ENCODE peak calls at places on chromosomes 3 and 15, in ten cellular contexts. One of them, this sample, is unnamed. For H3K27me3, the result is how much of the 10 kb centered on the place peaks cover.

GRCh38 chr3:81443457-81443782 is 318.0 kb downstream of the GBE1 start:
- DNase-seq in HL-60: no peak
- DNase-seq in HepG2: no peak
- DNase-seq in stomach: no peak
- DNase-seq in Panc1: no peak
- DNase-seq in GM23338: no peak
- DNase-seq in HCT116: no peak
- DNase-seq in endothelial cell of umbilical vein: no peak
- DNase-seq in transverse colon: no peak
- DNase-seq in SK-N-SH: no peak
- DNase-seq in this sample: no peak

GRCh38 chr3:48157950-48158376 is 30.3 kb downstream of the CDC25A start:
- DNase-seq in HL-60: no peak
- DNase-seq in SK-N-SH: peak
- DNase-seq in HepG2: peak
- DNase-seq in stomach: peak
- DNase-seq in endothelial cell of umbilical vein: peak
- DNase-seq in HCT116: peak
- DNase-seq in transverse colon: peak
- DNase-seq in GM23338: peak
- DNase-seq in Panc1: no peak
- DNase-seq in this sample: no peak

GRCh38 chr3:35829499-35829898 is 190.2 kb downstream of the ARPP21 start:
- DNase-seq in endothelial cell of umbilical vein: no peak
- DNase-seq in stomach: no peak
- DNase-seq in transverse colon: no peak
- DNase-seq in HCT116: no peak
- DNase-seq in HL-60: no peak
- DNase-seq in HepG2: peak
- DNase-seq in Panc1: no peak
- DNase-seq in SK-N-SH: peak
- DNase-seq in GM23338: no peak
- DNase-seq in this sample: no peak

GRCh38 chr15:62979252-62979651 is 63.3 kb upstream of the TPM1 start:
- DNase-seq in stomach: no peak
- DNase-seq in HepG2: no peak
- DNase-seq in GM23338: no peak
- DNase-seq in HL-60: no peak
- DNase-seq in SK-N-SH: no peak
- DNase-seq in transverse colon: no peak
- DNase-seq in Panc1: no peak
- DNase-seq in endothelial cell of umbilical vein: no peak
- DNase-seq in HCT116: no peak
- DNase-seq in this sample: no peak

GRCh38 chr3:196055683-196056270 is 26.1 kb downstream of the TFRC start:
- DNase-seq in SK-N-SH: no peak
- DNase-seq in stomach: no peak
- DNase-seq in Panc1: no peak
- DNase-seq in HCT116: no peak
- DNase-seq in HepG2: peak
- DNase-seq in endothelial cell of umbilical vein: no peak
- DNase-seq in GM23338: no peak
- DNase-seq in transverse colon: no peak
- DNase-seq in HL-60: peak
- DNase-seq in this sample: no peak

GRCh38 chr3:99410789-99411311 is 227.5 kb upstream of the COL8A1 start:
- DNase-seq in GM23338: no peak
- DNase-seq in Panc1: no peak
- DNase-seq in stomach: no peak
- DNase-seq in HL-60: no peak
- DNase-seq in SK-N-SH: no peak
- DNase-seq in transverse colon: no peak
- DNase-seq in HCT116: no peak
- DNase-seq in HepG2: no peak
- DNase-seq in endothelial cell of umbilical vein: peak
- DNase-seq in this sample: no peak

GRCh38 chr15:58839485-58839884 is 68.4 kb downstream of the MINDY2 start:
- DNase-seq in SK-N-SH: no peak
- DNase-seq in endothelial cell of umbilical vein: no peak
- DNase-seq in HepG2: peak
- DNase-seq in HCT116: no peak
- DNase-seq in GM23338: peak
- DNase-seq in Panc1: no peak
- DNase-seq in transverse colon: no peak
- DNase-seq in stomach: no peak
- DNase-seq in HL-60: no peak
- DNase-seq in this sample: no peak

GRCh38 chr3:185401319-185401955 is 38.5 kb downstream of the MAP3K13 start:
- DNase-seq in endothelial cell of umbilical vein: peak
- DNase-seq in SK-N-SH: peak
- DNase-seq in HL-60: no peak
- DNase-seq in GM23338: no peak
- DNase-seq in HCT116: no peak
- DNase-seq in stomach: no peak
- DNase-seq in HepG2: no peak
- DNase-seq in Panc1: no peak
- DNase-seq in transverse colon: no peak
- DNase-seq in this sample: no peak

GRCh38 chr3:49311283-49311682 is 28.6 kb downstream of the USP4 start:
- DNase-seq in stomach: no peak
- DNase-seq in HCT116: no peak
- DNase-seq in Panc1: no peak
- DNase-seq in HepG2: no peak
- DNase-seq in endothelial cell of umbilical vein: no peak
- DNase-seq in SK-N-SH: no peak
- DNase-seq in transverse colon: no peak
- DNase-seq in HL-60: no peak
- DNase-seq in GM23338: peak
- DNase-seq in this sample: no peak

GRCh38 chr15:89669309-89669865 is 9.8 kb downstream of the PLIN1 start:
- DNase-seq in stomach: no peak
- DNase-seq in HCT116: no peak
- DNase-seq in endothelial cell of umbilical vein: no peak
- DNase-seq in GM23338: no peak
- DNase-seq in HepG2: no peak
- DNase-seq in transverse colon: no peak
- DNase-seq in SK-N-SH: no peak
- DNase-seq in Panc1: no peak
- DNase-seq in HL-60: no peak
- DNase-seq in this sample: no peak

GRCh38 chr15:99239545-99240198 is 9.7 kb downstream of the TTC23 start:
- DNase-seq in Panc1: no peak
- DNase-seq in transverse colon: no peak
- DNase-seq in HepG2: no peak
- DNase-seq in stomach: no peak
- DNase-seq in HL-60: no peak
- DNase-seq in GM23338: no peak
- DNase-seq in HCT116: no peak
- DNase-seq in endothelial cell of umbilical vein: peak
- DNase-seq in SK-N-SH: no peak
- DNase-seq in this sample: no peak

GRCh38 chr3:127706785-127707351 is 34.1 kb downstream of the ABTB1 start:
- DNase-seq in stomach: no peak
- DNase-seq in transverse colon: peak
- DNase-seq in GM23338: no peak
- DNase-seq in HCT116: no peak
- DNase-seq in endothelial cell of umbilical vein: no peak
- DNase-seq in HL-60: no peak
- DNase-seq in HepG2: no peak
- DNase-seq in Panc1: no peak
- DNase-seq in SK-N-SH: no peak
- DNase-seq in this sample: no peak

GRCh38 chr3:120472121-120472844 is 21.5 kb upstream of the FSTL1 start:
- DNase-seq in SK-N-SH: no peak
- DNase-seq in HCT116: no peak
- DNase-seq in transverse colon: no peak
- DNase-seq in HL-60: no peak
- DNase-seq in GM23338: no peak
- DNase-seq in HepG2: no peak
- DNase-seq in stomach: no peak
- DNase-seq in endothelial cell of umbilical vein: no peak
- DNase-seq in Panc1: no peak
- DNase-seq in this sample: no peak

GRCh38 chr3:152301745-152302181 is 33.0 kb downstream of the MBNL1 start:
- DNase-seq in GM23338: no peak
- DNase-seq in Panc1: no peak
- DNase-seq in HepG2: no peak
- DNase-seq in endothelial cell of umbilical vein: no peak
- DNase-seq in transverse colon: no peak
- DNase-seq in HCT116: no peak
- DNase-seq in HL-60: peak
- DNase-seq in stomach: no peak
- DNase-seq in SK-N-SH: no peak
- DNase-seq in this sample: no peak
- TF ChIP-seq POLR2AphosphoS5 in GM23338: no peak
- TF ChIP-seq POLR2AphosphoS5 in Panc1: no peak
- TF ChIP-seq POLR2AphosphoS5 in HepG2: no peak
- TF ChIP-seq POLR2AphosphoS5 in endothelial cell of umbilical vein: no peak
- TF ChIP-seq POLR2AphosphoS5 in transverse colon: no peak
- TF ChIP-seq POLR2AphosphoS5 in HCT116: no peak
- TF ChIP-seq POLR2AphosphoS5 in HL-60: peak
- TF ChIP-seq POLR2AphosphoS5 in stomach: peak
- TF ChIP-seq POLR2AphosphoS5 in SK-N-SH: no peak
- TF ChIP-seq POLR2AphosphoS5 in this sample: no peak

DNA sequence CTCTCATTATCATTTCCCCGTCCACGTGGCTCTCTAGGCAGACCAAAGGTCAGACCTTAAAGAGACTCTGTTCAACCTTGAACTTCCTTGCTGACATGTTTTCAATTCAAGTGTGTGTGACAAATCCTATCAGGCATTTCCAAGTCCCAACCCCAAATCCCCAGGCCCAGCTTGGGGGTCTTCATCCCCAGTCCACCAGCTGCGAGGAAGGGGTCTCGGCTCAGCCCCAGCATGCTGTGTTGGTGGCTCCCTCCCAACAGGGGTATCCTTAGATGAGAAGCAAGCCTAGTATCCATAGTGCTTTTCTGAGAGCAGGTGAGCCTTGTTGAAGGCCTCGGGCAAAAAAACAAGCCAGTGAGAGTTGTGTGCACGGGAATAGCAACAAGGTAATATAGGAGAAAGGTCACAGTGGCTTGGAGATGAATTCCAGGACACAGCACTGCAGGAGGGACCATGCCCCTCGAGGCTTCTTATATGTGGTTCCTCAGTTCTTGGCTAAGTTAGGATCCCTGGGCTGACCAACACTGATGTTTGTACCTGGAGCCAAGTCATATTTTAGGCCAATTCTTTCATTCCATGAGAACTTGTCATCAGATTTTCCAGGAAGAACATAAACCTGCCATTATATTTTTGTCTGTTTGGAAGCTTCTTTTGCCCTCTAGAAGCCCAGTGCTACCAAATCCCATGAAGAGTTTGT is 130.1 kb downstream of the ASB7 start:
- DNase-seq in transverse colon: no peak
- DNase-seq in Panc1: no peak
- DNase-seq in endothelial cell of umbilical vein: no peak
- DNase-seq in stomach: no peak
- DNase-seq in SK-N-SH: no peak
- DNase-seq in HCT116: no peak
- DNase-seq in HL-60: no peak
- DNase-seq in GM23338: no peak
- DNase-seq in HepG2: no peak
- DNase-seq in this sample: peak
- H3K27ac ChIP-seq in transverse colon: no peak
- H3K27ac ChIP-seq in Panc1: peak
- H3K27ac ChIP-seq in endothelial cell of umbilical vein: no peak
- H3K27ac ChIP-seq in stomach: no peak
- H3K27ac ChIP-seq in SK-N-SH: peak
- H3K27ac ChIP-seq in HCT116: peak
- H3K27ac ChIP-seq in HL-60: no peak
- H3K27ac ChIP-seq in GM23338: no peak
- H3K27ac ChIP-seq in HepG2: no peak
- H3K27ac ChIP-seq in this sample: peak

DNA sequence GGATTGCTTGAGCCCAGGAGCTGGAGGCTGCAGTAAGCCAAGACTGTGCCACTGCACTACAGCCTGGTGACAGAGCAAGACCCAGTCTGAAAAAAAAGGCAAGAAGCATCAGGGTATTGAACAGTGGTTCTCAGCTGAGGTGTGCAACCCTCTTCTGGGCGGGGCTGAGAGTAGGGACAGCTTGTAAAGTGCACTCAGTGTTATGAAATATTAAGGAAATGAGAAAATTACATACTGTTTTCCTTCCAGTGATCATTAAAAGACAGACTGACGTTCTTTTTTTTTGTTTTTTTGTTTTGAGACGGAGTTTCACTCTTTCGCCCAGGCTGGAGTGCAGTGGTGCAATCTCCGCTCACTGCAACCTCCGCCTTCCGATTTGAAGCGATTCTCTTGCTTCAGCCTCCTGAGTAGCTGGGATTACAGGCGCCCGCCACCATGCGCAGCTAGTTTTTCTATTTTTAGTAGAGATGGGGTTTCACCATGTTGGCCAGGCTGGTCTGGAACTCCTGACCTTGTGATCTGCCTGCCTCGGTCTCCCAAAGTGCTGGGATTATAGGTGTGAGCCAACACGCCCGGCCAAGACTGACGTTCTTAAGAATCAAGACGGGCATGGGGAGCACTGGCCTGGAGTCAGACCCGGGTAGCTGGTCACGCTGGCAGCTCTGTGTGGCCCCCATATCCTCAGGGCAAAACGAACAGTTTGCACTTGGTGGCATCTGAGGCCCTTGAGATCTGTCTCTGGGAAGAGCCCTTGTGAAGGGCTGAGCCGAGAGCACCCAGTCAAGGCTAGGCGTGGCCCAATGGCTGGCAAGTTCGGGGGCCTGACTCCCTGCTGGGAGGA is 11.4 kb downstream of the MAN2A2 start:
- DNase-seq in SK-N-SH: no peak
- DNase-seq in endothelial cell of umbilical vein: no peak
- DNase-seq in transverse colon: no peak
- DNase-seq in Panc1: no peak
- DNase-seq in HL-60: peak
- DNase-seq in stomach: no peak
- DNase-seq in HepG2: no peak
- DNase-seq in GM23338: no peak
- DNase-seq in HCT116: no peak
- DNase-seq in this sample: no peak
- H3K27me3 ChIP-seq in SK-N-SH: under half
- H3K27me3 ChIP-seq in endothelial cell of umbilical vein: under half
- H3K27me3 ChIP-seq in transverse colon: under half
- H3K27me3 ChIP-seq in Panc1: under half
- H3K27me3 ChIP-seq in HL-60: under half
- H3K27me3 ChIP-seq in stomach: under half
- H3K27me3 ChIP-seq in HepG2: under half
- H3K27me3 ChIP-seq in GM23338: under half
- H3K27me3 ChIP-seq in HCT116: under half
- H3K27me3 ChIP-seq in this sample: under half

DNA sequence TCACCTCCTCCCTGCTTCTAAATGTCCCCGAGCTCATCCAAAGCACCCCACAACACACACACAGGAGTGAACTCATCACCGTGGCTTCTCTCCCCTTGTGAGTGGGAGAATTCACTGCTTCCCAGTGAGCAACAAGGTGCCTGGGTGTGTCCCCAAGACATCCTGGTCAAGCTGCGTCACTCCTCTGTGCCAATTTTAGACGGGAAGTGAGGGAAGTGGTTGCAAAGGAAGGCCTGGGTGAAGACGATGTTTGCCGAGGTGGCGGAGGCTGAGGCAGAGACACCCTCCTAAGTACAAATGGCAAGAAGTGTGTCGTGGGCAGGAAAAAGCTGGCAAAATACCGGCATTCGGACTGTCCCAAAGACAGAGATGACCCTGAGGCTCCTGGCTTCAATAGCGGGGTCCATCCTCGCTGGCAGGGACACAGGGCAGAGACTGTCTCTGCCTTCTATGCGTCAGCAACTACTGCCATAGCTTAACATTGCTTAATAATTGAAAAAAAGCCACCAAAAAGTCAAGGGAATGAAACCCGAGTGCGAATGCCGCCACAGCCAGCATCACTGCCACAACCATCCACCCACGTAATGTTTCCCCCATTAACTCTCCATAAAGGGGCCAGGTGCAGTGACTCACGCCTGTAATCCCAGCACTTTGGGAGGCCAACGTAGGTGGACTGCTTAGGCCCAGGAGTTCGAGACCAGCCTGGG is 72.8 kb downstream of the VGLL4 start:
- DNase-seq in Panc1: no peak
- DNase-seq in GM23338: no peak
- DNase-seq in endothelial cell of umbilical vein: peak
- DNase-seq in stomach: no peak
- DNase-seq in transverse colon: no peak
- DNase-seq in HL-60: no peak
- DNase-seq in HCT116: no peak
- DNase-seq in HepG2: no peak
- DNase-seq in SK-N-SH: no peak
- DNase-seq in this sample: no peak
- TF ChIP-seq POLR2AphosphoS5 in Panc1: no peak
- TF ChIP-seq POLR2AphosphoS5 in GM23338: no peak
- TF ChIP-seq POLR2AphosphoS5 in endothelial cell of umbilical vein: no peak
- TF ChIP-seq POLR2AphosphoS5 in stomach: no peak
- TF ChIP-seq POLR2AphosphoS5 in transverse colon: no peak
- TF ChIP-seq POLR2AphosphoS5 in HL-60: no peak
- TF ChIP-seq POLR2AphosphoS5 in HCT116: no peak
- TF ChIP-seq POLR2AphosphoS5 in HepG2: no peak
- TF ChIP-seq POLR2AphosphoS5 in SK-N-SH: no peak
- TF ChIP-seq POLR2AphosphoS5 in this sample: no peak